ENCODE peak calls at places on chromosomes 16 and 17, in five cellular contexts. F is activated CD8-positive, alpha-beta T cell treated with anti-CD3 and anti-CD28 coated beads, Interleukin-2, amount 10 ng/mL, durations not matched to agents 7 days and 5 days; P is M059J; W is stimulated activated CD4-positive, alpha-beta T cell treated with anti-CD3 and anti-CD28 coated beads, Interleukin-12 subunit alpha, Interleukin-12 subunit beta, amount 100 ng/mL, for 48 hours; D is fibroblast of pulmonary artery. B is an unnamed sample.

GRCh38 chr17:65727243-65727642 is 165.8 kb upstream of the AXIN2 start:
- DNase-seq in F (no peak), P (no peak), W (no peak), D (no peak), B (no peak)

GRCh38 chr16:11407047-11407982 is 62.1 kb downstream of the RMI2 start:
- DNase-seq in F (peak; percentile 77), P (peak; percentile 73), W (peak; percentile 29), D (peak; percentile 85), B (peak; percentile 54)

GRCh38 chr17:58183514-58183913 is 9.0 kb upstream of the EPX start:
- DNase-seq in F (no peak), P (no peak), W (no peak), D (no peak), B (no peak)

GRCh38 chr17:57410169-57410568 is 153.8 kb downstream of the MSI2 start:
- DNase-seq in F (no peak), P (no peak), W (no peak), D (no peak), B (no peak)

GRCh38 chr17:60559659-60559994 is 33.6 kb upstream of the APPBP2 start:
- DNase-seq in F (no peak), P (no peak), W (no peak), D (no peak), B (no peak)

GRCh38 chr16:15466131-15466530 is 31.7 kb downstream of the BMERB1 start:
- DNase-seq in F (no peak), P (no peak), W (no peak), D (no peak), B (no peak)

GRCh38 chr16:50519602-50520001 is 28.6 kb upstream of the NKD1 start:
- DNase-seq in F (no peak), P (no peak), W (no peak), D (no peak), B (no peak)

GRCh38 chr16:64051826-64052225 is 1070.0 kb downstream of the CDH11 start:
- DNase-seq in F (no peak), P (peak; percentile 9), W (no peak), D (peak; percentile 55), B (peak; percentile 23)

GRCh38 chr16:20740007-20740883 is 1.4 kb downstream of the THUMPD1 start:
- DNase-seq in F (peak; percentile 52), P (peak; percentile 6), W (no peak), D (peak; percentile 10), B (peak; percentile 23)

GRCh38 chr16:72112452-72112792 is 18.8 kb downstream of the DHX38 start:
- DNase-seq in F (no peak), P (no peak), W (no peak), D (no peak), B (no peak)

GRCh38 chr17:50817838-50818237 is 17.5 kb upstream of the WFIKKN2 start:
- DNase-seq in F (no peak), P (peak; percentile 58), W (no peak), D (no peak), B (no peak)

GRCh38 chr17:79621151-79621940 is 10.5 kb upstream of the RBFOX3 start:
- DNase-seq in F (no peak), P (no peak), W (no peak), D (no peak), B (no peak)

GRCh38 chr17:1947743-1948516 is 77.2 kb downstream of the RTN4RL1 start:
- DNase-seq in F (no peak), P (no peak), W (no peak), D (no peak), B (no peak)

GRCh38 chr17:20059728-20060188 is 50.6 kb downstream of the SPECC1 start:
- DNase-seq in F (no peak), P (peak; percentile 84), W (no peak), D (peak; percentile 40), B (no peak)

GRCh38 chr17:61253293-61253801 is 146.3 kb upstream of the TBX2 start:
- DNase-seq in F (no peak), P (no peak), W (no peak), D (no peak), B (no peak)

GRCh38 chr16:49899991-49900690 is 44.2 kb upstream of the ZNF423 start:
- DNase-seq in F (no peak), P (no peak), W (no peak), D (no peak), B (no peak)

GRCh38 chr17:82924812-82925211 is 85.0 kb upstream of the ZNF750 start:
- DNase-seq in F (no peak), P (peak; percentile 26), W (no peak), D (no peak), B (no peak)

GRCh38 chr17:58330997-58331814 is 2.6 kb upstream of the TSPOAP1 start:
- DNase-seq in F (peak; percentile 87), P (peak; percentile 38), W (no peak), D (no peak), B (no peak)

GRCh38 chr17:56902350-56902749 is 11.5 kb downstream of the TRIM25 start:
- DNase-seq in F (no peak), P (peak; percentile 86), W (no peak), D (peak; percentile 54), B (no peak)

GRCh38 chr17:81428121-81428515 is 32.9 kb downstream of the BAHCC1 start:
- DNase-seq in F (peak; percentile 41), P (no peak), W (no peak), D (no peak), B (peak; percentile 75)

GRCh38 chr17:73042225-73042624 is 50.3 kb downstream of the SLC39A11 start:
- DNase-seq in F (no peak), P (no peak), W (no peak), D (no peak), B (no peak)

GRCh38 chr17:38338535-38338934 is 5.2 kb downstream of the GPR179 start:
- DNase-seq in F (no peak), P (no peak), W (no peak), D (no peak), B (no peak)

GRCh38 chr17:56994009-56994792 is 16.3 kb downstream of the SCPEP1 start:
- DNase-seq in F (no peak), P (peak; percentile 9), W (no peak), D (peak; percentile 28), B (no peak)

GRCh38 chr16:29757950-29758466 is 12.2 kb upstream of the C16orf54 start:
- DNase-seq in F (no peak), P (no peak), W (no peak), D (peak; percentile 67), B (no peak)

GRCh38 chr16:15650019-15650697 is at the start of gene NDE1:
- DNase-seq in F (peak; percentile 91), P (peak; percentile 91), W (peak; percentile 71), D (peak; percentile 88), B (peak; percentile 43)

GRCh38 chr17:42289863-42290165 is 1.5 kb downstream of the STAT5A start:
- DNase-seq in F (no peak), P (no peak), W (peak; percentile 58), D (no peak), B (no peak)

GRCh38 chr17:66711936-66712335 is 123.0 kb upstream of the CACNG5 start:
- DNase-seq in F (no peak), P (no peak), W (no peak), D (no peak), B (no peak)

GRCh38 chr17:81096741-81097133 is 61.8 kb downstream of the BAIAP2 start:
- DNase-seq in F (no peak), P (peak; percentile 27), W (no peak), D (peak; percentile 18), B (no peak)

GRCh38 chr17:11900655-11901054 is 96.6 kb downstream of the ZNF18 start:
- DNase-seq in F (no peak), P (no peak), W (no peak), D (no peak), B (no peak)

GRCh38 chr17:82201498-82201910 is 11.1 kb downstream of the CCDC57 start:
- DNase-seq in F (no peak), P (no peak), W (no peak), D (no peak), B (peak; percentile 24)

GRCh38 chr17:67016039-67016762 is 28.2 kb upstream of the CACNG1 start:
- DNase-seq in F (no peak), P (no peak), W (no peak), D (no peak), B (no peak)

GRCh38 chr16:56914896-56915295 is 17.0 kb upstream of the HERPUD1 start:
- DNase-seq in F (no peak), P (no peak), W (no peak), D (no peak), B (no peak)

GRCh38 chr17:17757944-17758343 is 76.7 kb downstream of the RAI1 start:
- DNase-seq in F (no peak), P (no peak), W (no peak), D (no peak), B (no peak)

GRCh38 chr17:35486920-35487727 is 38.6 kb upstream of the SLFN13 start:
- DNase-seq in F (peak; percentile 76), P (peak; percentile 74), W (peak; percentile 71), D (peak; percentile 83), B (peak; percentile 44)

GRCh38 chr16:56910654-56911539 is 21.0 kb upstream of the HERPUD1 start:
- DNase-seq in F (no peak), P (peak; percentile 81), W (no peak), D (peak; percentile 96), B (peak; percentile 92)

GRCh38 chr16:66798162-66798561 is 3.2 kb downstream of the TERB1 start:
- DNase-seq in F (no peak), P (peak; percentile 21), W (no peak), D (peak; percentile 18), B (no peak)

GRCh38 chr17:38663125-38663751 is 11.5 kb downstream of the EPOP start:
- DNase-seq in F (peak; percentile 64), P (peak; percentile 59), W (no peak), D (peak; percentile 50), B (peak; percentile 72)